ENCODE peak calls at places on chromosomes 5 and 9, in nine cellular contexts. A is PC-3; X is kidney; D is small intestine; S is CD4-positive, alpha-beta memory T cell; K is heart right ventricle; F is GM23248; Y is prostate gland; M is IMR-90. G is an unnamed sample. For H3K36me3 and H3K4me1, the result is how much of the 10 kb centered on the place peaks cover.

GRCh38 chr5:59506285-59506877 is 387.1 kb downstream of the PDE4D start:
- DNase-seq in Y (no peak), S (no peak), K (no peak), A (peak), D (peak), F (peak), M (peak), X (no peak), G (no peak)

GRCh38 chr9:72925126-72925810 is 27.6 kb downstream of the ALDH1A1 start:
- DNase-seq in F (no peak), S (no peak), A (no peak), X (no peak), M (no peak), D (no peak), K (no peak), Y (no peak), G (no peak)

GRCh38 chr5:177600458-177601018 is 606 bp downstream of the B4GALT7 start:
- DNase-seq in S (no peak), F (peak), K (no peak), A (peak), Y (no peak), D (no peak), X (no peak), M (peak), G (no peak)

GRCh38 chr5:31895199-31895598 is 256.3 kb downstream of the PDZD2 start:
- DNase-seq in X (no peak), S (no peak), M (no peak), Y (no peak), D (no peak), A (no peak), K (no peak), F (no peak), G (no peak)

GRCh38 chr9:121774715-121775613 is 123.5 kb downstream of the DAB2IP start:
- DNase-seq in M (no peak), S (no peak), Y (no peak), X (peak), D (no peak), K (no peak), F (no peak), A (no peak), G (peak)

GRCh38 chr5:10460252-10460906 is 18.7 kb downstream of the ROPN1L start:
- DNase-seq in K (peak), M (no peak), S (no peak), F (peak), X (no peak), A (peak), D (peak), Y (peak), G (no peak)

GRCh38 chr5:142507528-142507927 is 178.4 kb downstream of the FGF1 start:
- DNase-seq in S (no peak), D (no peak), X (no peak), M (no peak), Y (no peak), K (no peak), A (no peak), F (no peak), G (no peak)

GRCh38 chr9:121285835-121286687 is 18.1 kb downstream of the GSN start:
- DNase-seq in K (peak), Y (peak), F (peak), X (peak), S (no peak), A (no peak), M (peak), D (no peak), G (peak)

GRCh38 chr5:65779643-65780042 is 57.6 kb downstream of the NLN start:
- DNase-seq in D (peak), Y (no peak), A (no peak), M (no peak), K (no peak), X (no peak), S (no peak), F (no peak), G (no peak)

GRCh38 chr9:135969064-135969683 is 8.0 kb upstream of the UBAC1 start:
- DNase-seq in D (no peak), S (no peak), X (peak), A (no peak), M (peak), K (no peak), F (no peak), Y (no peak), G (no peak)

GRCh38 chr9:35675204-35675603 is 1.5 kb downstream of the CA9 start:
- DNase-seq in K (no peak), M (no peak), Y (no peak), D (peak), F (no peak), X (peak), A (no peak), S (no peak), G (no peak)

GRCh38 chr9:16870606-16871357 is at the start of gene BNC2:
- DNase-seq in K (peak), D (no peak), S (no peak), Y (peak), M (peak), X (peak), F (peak), A (peak), G (peak)

GRCh38 chr9:129110740-129111142 is at the start of gene CRAT:
- DNase-seq in K (peak), M (peak), X (peak), F (peak), Y (peak), D (peak), S (peak), A (peak), G (peak)

GRCh38 chr9:93595861-93596365 is 19.5 kb downstream of the PHF2 start:
- DNase-seq in F (no peak), Y (no peak), X (peak), A (no peak), K (no peak), M (no peak), D (no peak), S (no peak), G (no peak)

GRCh38 chr5:138543730-138544104 is 681 bp upstream of the ETF1 start:
- DNase-seq in F (no peak), X (no peak), S (no peak), Y (no peak), D (no peak), A (no peak), M (no peak), K (no peak), G (no peak)

GRCh38 chr5:147635882-147636531 is 126.1 kb upstream of the DPYSL3 start:
- DNase-seq in A (no peak), Y (no peak), F (no peak), X (no peak), M (no peak), S (no peak), K (no peak), D (no peak), G (no peak)

GRCh38 chr9:21983509-21983908 is 10.7 kb downstream of the CDKN2A start:
- DNase-seq in F (no peak), K (no peak), M (no peak), X (no peak), S (no peak), A (no peak), Y (no peak), D (no peak), G (no peak)

GRCh38 chr5:115708819-115709477 is 83.1 kb upstream of the TMED7 start:
- DNase-seq in Y (no peak), D (no peak), F (no peak), M (no peak), K (no peak), A (no peak), X (no peak), S (no peak), G (no peak)

GRCh38 chr9:68472119-68472518 is 68.6 kb downstream of the TMEM252 start:
- DNase-seq in S (no peak), K (no peak), Y (no peak), D (no peak), X (no peak), M (peak), F (no peak), A (peak), G (no peak)

GRCh38 chr5:150022163-150022540 is 21.6 kb downstream of the HMGXB3 start:
- DNase-seq in K (no peak), S (no peak), M (peak), X (no peak), F (peak), A (peak), D (no peak), Y (peak), G (no peak)

GRCh38 chr9:134302130-134302817 is 24.0 kb upstream of the RXRA start:
- DNase-seq in D (no peak), A (no peak), M (no peak), F (no peak), S (no peak), Y (no peak), K (no peak), X (no peak), G (no peak)

GRCh38 chr5:102241809-102242421 is 54.2 kb downstream of the SLCO4C1 start:
- DNase-seq in X (no peak), F (no peak), K (no peak), D (no peak), Y (no peak), S (no peak), M (no peak), A (no peak), G (no peak)

GRCh38 chr9:109047259-109047658 is 34.0 kb upstream of the CTNNAL1 start:
- DNase-seq in Y (no peak), S (no peak), F (no peak), A (no peak), D (no peak), K (no peak), X (no peak), M (no peak), G (no peak)

GRCh38 chr9:133950206-133950915 is 41.8 kb downstream of the VAV2 start:
- DNase-seq in M (peak), S (no peak), K (peak), A (no peak), F (peak), D (no peak), X (peak), Y (no peak), G (peak)

GRCh38 chr9:112180387-112180881 is 5.3 kb upstream of the SUSD1 start:
- DNase-seq in A (peak), S (peak), Y (no peak), F (peak), D (peak), K (no peak), M (no peak), X (no peak), G (no peak)

GRCh38 chr5:169941542-169941941 is 38.8 kb downstream of the INSYN2B start:
- DNase-seq in D (no peak), F (no peak), K (no peak), M (no peak), Y (no peak), A (no peak), X (no peak), S (no peak), G (no peak)
- H3K4me3 ChIP-seq in D (no peak), F (no peak), K (no peak), M (no peak), Y (no peak), A (no peak), X (no peak), S (no peak), G (no peak)

GRCh38 chr5:134614461-134615085 is 18.1 kb downstream of the SAR1B start:
- DNase-seq in F (peak), K (no peak), X (no peak), Y (no peak), D (no peak), M (peak), S (no peak), A (no peak), G (no peak)

GRCh38 chr5:134609232-134609851 is 23.3 kb downstream of the SAR1B start:
- DNase-seq in M (no peak), X (no peak), Y (no peak), S (no peak), A (no peak), K (no peak), D (peak), F (no peak), G (no peak)

GRCh38 chr5:134608555-134608954 is 24.1 kb downstream of the SAR1B start:
- DNase-seq in A (no peak), K (no peak), D (no peak), S (no peak), F (no peak), M (no peak), Y (no peak), X (no peak), G (no peak)

GRCh38 chr5:134610715-134611114 is 21.9 kb downstream of the SAR1B start:
- DNase-seq in K (no peak), S (no peak), F (no peak), M (no peak), D (no peak), Y (no peak), X (no peak), A (no peak), G (no peak)

DNA sequence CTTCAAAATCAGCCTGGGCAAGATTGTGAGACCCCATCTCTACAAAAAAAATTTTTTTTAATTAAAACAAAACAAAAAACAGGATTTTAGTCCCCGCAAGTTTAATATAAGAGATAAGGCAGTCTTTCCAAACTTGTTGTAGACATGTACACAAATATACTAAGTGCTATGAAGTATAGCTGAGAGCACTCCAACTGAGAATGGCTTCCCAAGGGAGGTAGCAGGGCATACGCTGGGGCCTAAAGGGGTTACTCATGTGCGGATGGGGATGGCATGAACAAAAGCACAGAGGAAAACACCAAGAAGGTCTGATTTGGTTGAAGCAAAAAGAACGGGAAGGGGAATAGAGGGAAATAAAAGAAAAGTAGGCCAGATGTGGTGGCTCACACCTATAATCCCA is 21.1 kb downstream of the SAR1B start:
- DNase-seq in M (no peak), K (no peak), X (no peak), D (no peak), S (no peak), F (no peak), Y (no peak), A (no peak), G (no peak)
- H3K36me3 ChIP-seq in M (under half), K (half or more), X (under half), D (under half), S (under half), F (half or more), Y (under half), A (under half), G (half or more)

DNA sequence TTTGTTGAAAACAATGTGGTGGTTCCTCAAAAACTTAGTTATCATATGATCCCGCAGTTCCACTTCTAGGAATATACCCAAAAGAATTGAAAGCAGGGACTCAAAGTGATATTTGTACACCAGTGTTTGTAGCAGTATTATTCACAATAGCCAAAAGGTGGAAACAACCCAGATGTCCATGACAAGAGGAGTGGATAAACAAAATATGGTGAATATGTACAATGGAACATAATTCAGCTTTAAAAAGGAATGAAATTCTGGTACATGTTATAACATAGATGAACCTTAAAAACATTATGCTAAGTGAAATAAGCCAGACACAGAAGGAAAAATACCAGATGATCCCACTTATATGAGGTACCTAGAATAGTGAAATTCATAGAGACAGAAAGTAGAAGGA is 28.9 kb downstream of the IRF1 start:
- DNase-seq in K (no peak), M (no peak), F (no peak), Y (no peak), X (no peak), S (no peak), D (no peak), A (no peak), G (no peak)
- H3K4me1 ChIP-seq in K (half or more), M (under half), F (under half), Y (under half), X (under half), S (half or more), D (under half), A (under half), G (half or more)

GRCh38 chr5:1338196-1338490 is 6.8 kb downstream of the CLPTM1L start:
- DNase-seq in D (no peak), A (no peak), M (no peak), X (peak), K (no peak), S (no peak), F (no peak), Y (no peak), G (no peak)

GRCh38 chr5:1336106-1336561 is 8.8 kb downstream of the CLPTM1L start:
- DNase-seq in D (no peak), S (no peak), K (no peak), F (no peak), Y (no peak), X (peak), M (no peak), A (no peak), G (no peak)

GRCh38 chr5:1335540-1336095 is 9.3 kb downstream of the CLPTM1L start:
- DNase-seq in F (no peak), X (peak), Y (no peak), A (no peak), K (no peak), M (no peak), S (no peak), D (peak), G (no peak)

GRCh38 chr5:1337490-1338195 is 7.3 kb downstream of the CLPTM1L start:
- DNase-seq in F (no peak), Y (no peak), M (no peak), A (no peak), S (no peak), K (no peak), D (no peak), X (peak), G (no peak)

DNA sequence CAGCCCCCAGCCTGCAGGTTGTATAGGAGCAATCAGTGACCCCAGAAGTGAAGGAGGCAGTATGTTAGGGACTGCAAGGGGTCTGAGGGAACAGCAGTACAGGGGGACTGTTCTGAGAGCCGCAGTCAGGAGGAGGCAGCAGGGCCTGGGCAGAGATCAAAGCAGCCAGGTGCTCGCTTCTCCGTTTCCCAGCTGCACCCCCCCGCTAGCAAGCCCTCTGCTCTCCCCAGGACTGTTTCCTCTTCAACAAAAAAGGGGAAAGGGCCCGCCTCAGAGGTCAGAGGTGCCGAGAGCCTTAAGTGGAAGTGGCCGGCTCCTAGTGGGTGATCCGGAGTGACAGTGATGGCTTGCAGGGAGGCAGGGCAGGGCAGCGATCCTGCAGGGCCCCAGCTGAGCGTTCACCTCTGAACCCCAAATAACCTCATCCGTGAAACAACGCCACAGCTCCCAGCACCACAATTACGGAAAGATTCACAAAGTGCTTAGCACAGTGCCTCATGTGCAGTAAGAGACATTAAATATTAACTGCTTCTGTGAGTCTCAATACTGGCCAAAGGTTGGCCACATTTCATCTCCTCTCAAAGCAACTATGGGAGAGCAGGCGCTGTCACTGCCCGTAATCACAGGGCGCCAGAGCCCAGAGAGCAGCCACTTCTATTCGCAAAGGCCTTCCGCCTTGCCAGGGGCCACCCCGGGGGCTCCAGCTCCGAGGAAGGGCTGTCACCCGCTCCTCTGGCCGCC is 8.0 kb downstream of the CLPTM1L start:
- DNase-seq in A (no peak), S (no peak), Y (no peak), X (peak), M (no peak), D (peak), F (no peak), K (no peak), G (no peak)
- H3K4me3 ChIP-seq in A (no peak), S (no peak), Y (no peak), X (no peak), M (no peak), D (no peak), F (no peak), K (no peak), G (no peak)

GRCh38 chr5:180284161-180284560 is 7.7 kb downstream of the MAPK9 start:
- DNase-seq in D (no peak), S (no peak), A (no peak), K (no peak), X (no peak), Y (no peak), F (no peak), M (no peak), G (no peak)
- H3K36me3 ChIP-seq in D (under half), S (under half), A (under half), K (under half), X (under half), Y (under half), F (under half), M (under half), G (under half)

GRCh38 chr5:37724395-37725125 is 115.3 kb downstream of the GDNF start:
- DNase-seq in D (no peak), Y (no peak), X (no peak), F (peak), K (no peak), M (no peak), S (no peak), A (peak), G (no peak)

GRCh38 chr5:37720550-37720952 is 119.3 kb downstream of the GDNF start:
- DNase-seq in Y (no peak), M (no peak), S (no peak), X (no peak), D (no peak), A (no peak), F (no peak), K (no peak), G (no peak)

GRCh38 chr5:37721447-37721871 is 118.4 kb downstream of the GDNF start:
- DNase-seq in K (no peak), S (no peak), D (no peak), X (no peak), F (peak), A (no peak), Y (no peak), M (peak), G (no peak)

GRCh38 chr5:37723147-37723961 is 116.5 kb downstream of the GDNF start:
- DNase-seq in M (no peak), X (no peak), F (peak), K (no peak), Y (no peak), A (peak), D (no peak), S (no peak), G (no peak)

DNA sequence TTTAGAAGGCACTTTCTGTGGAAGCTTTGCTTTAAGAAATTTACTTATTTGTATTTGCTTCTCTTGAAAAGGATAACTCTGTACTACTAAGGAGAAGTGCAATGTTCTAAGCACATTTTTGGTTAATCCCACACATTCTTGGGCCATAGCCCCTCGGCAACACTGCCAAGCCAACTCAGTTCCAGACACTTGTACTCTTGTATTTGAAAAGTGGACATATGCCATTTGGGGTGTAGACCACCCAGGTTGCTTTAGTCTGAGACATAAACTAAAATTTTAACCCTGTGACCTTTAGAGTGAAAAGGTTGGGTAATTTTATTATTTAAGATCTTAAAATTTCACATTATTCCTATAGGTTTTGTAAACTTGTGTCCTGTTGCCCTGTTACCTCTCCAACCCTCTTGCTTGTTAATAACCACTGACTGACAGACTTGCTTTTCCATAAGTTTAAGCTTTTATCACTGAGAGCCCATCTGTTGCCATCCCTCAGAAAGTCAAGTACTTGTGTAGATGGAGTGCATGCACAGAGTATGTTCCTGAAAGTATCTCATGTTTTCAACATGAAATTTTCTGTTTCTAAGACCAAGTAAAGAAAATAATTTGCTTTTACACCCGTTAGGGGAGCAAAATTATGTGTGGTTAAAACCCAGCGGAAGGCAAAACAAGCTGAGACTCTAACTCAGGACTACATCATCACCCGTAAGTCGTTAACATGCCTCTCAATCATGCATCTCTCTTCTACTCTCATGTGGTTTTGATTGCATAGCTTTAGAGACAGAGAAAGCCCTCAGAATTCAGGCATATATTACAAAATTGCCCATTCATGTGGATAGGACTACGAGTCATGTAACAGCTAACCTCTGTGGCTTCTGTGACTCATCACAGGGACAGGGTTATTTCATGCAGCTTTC is 117.3 kb downstream of the GDNF start:
- DNase-seq in K (no peak), S (no peak), X (no peak), M (peak), F (peak), A (peak), D (no peak), Y (no peak), G (no peak)
- H3K4me1 ChIP-seq in K (under half), S (under half), X (under half), M (under half), F (half or more), A (under half), D (under half), Y (under half), G (under half)

GRCh38 chr9:104088416-104088815 is 5.7 kb upstream of the SMC2 start:
- DNase-seq in M (peak), S (no peak), D (no peak), K (no peak), A (no peak), X (no peak), F (peak), Y (no peak), G (no peak)
- H3K4me3 ChIP-seq in M (no peak), S (no peak), D (no peak), K (no peak), A (no peak), X (no peak), F (no peak), Y (no peak), G (no peak)

G was measured in lower lobe of right lung.